ENCODE peak calls at places on chromosomes 16 and 17, in five cellular contexts. H is foreskin fibroblast; U is NCI-H460; O is CD8-positive, alpha-beta memory T cell; F is activated CD4-positive, alpha-beta T cell treated with anti-CD3 and anti-CD28 coated beads, Interleukin-2, amount 50 U/mL, for 1 hour. A is an unnamed sample.

GRCh38 chr17:67563692-67564228 is 154.0 kb upstream of the NOL11 start:
- DNase-seq in H (no peak), O (no peak), U (no peak), F (no peak), A (no peak)

GRCh38 chr17:46140645-46141197 is 52.5 kb downstream of the KANSL1 start:
- DNase-seq in U (no peak), H (no peak), O (no peak), F (no peak), A (no peak)

GRCh38 chr17:61158372-61158771 is 241.3 kb upstream of the TBX2 start:
- DNase-seq in H (no peak), F (no peak), U (peak; percentile 50), O (no peak), A (no peak)

GRCh38 chr16:88719267-88719932 is 13.1 kb downstream of the CTU2 start:
- DNase-seq in O (no peak), F (no peak), U (no peak), H (no peak), A (no peak)

GRCh38 chr16:23026777-23027362 is 122.4 kb downstream of the USP31 start:
- DNase-seq in O (no peak), U (peak; percentile 18), H (peak; percentile 67), F (no peak), A (no peak)

GRCh38 chr16:50598256-50598894 is 50.2 kb downstream of the NKD1 start:
- DNase-seq in H (no peak), F (no peak), U (no peak), O (no peak), A (no peak)

GRCh38 chr16:55367796-55368195 is 43.8 kb downstream of the IRX6 start:
- DNase-seq in F (no peak), O (no peak), U (no peak), H (peak; percentile 31), A (no peak)

GRCh38 chr17:80877095-80877828 is 114.4 kb upstream of the CHMP6 start:
- DNase-seq in O (no peak), U (no peak), H (no peak), F (no peak), A (peak; percentile 28)

GRCh38 chr16:49484454-49484853 is 110.8 kb downstream of the C16orf78 start:
- DNase-seq in U (no peak), F (no peak), H (peak; percentile 9), O (no peak), A (no peak)

GRCh38 chr16:74480150-74481029 is 59.1 kb upstream of the CLEC18B start:
- DNase-seq in H (peak; percentile 75), O (no peak), U (peak; percentile 74), F (no peak), A (no peak)

GRCh38 chr17:39166437-39167335 is 725 bp upstream of the ARL5C start:
- DNase-seq in H (no peak), U (no peak), F (no peak), O (no peak), A (no peak)

GRCh38 chr17:30970757-30971567 is at the start of gene RNF135:
- DNase-seq in U (peak; percentile 89), F (peak; percentile 54), O (peak; percentile 27), H (peak; percentile 95), A (peak; percentile 58)

GRCh38 chr17:63419949-63420867 is 25.9 kb downstream of the CYB561 start:
- DNase-seq in U (no peak), H (no peak), O (no peak), F (peak; percentile 37), A (peak; percentile 55)

GRCh38 chr17:67629963-67630320 is 87.8 kb upstream of the NOL11 start:
- DNase-seq in F (no peak), H (peak; percentile 85), O (no peak), U (peak; percentile 20), A (no peak)

GRCh38 chr16:30570621-30571443 is 682 bp downstream of the ZNF688 start:
- DNase-seq in H (peak; percentile 52), O (no peak), U (no peak), F (no peak), A (no peak)

GRCh38 chr16:27246439-27246838 is 22.1 kb downstream of the NSMCE1 start:
- DNase-seq in U (no peak), H (no peak), O (no peak), F (no peak), A (no peak)

GRCh38 chr17:76909971-76910760 is 42.0 kb downstream of the MGAT5B start:
- DNase-seq in F (peak; percentile 35), H (peak; percentile 63), O (no peak), U (peak; percentile 26), A (no peak)

GRCh38 chr16:9154576-9155410 is 63.3 kb downstream of the HAPSTR1 start:
- DNase-seq in H (no peak), U (no peak), O (no peak), F (no peak), A (no peak)

GRCh38 chr17:36463916-36464764 is 22.3 kb upstream of the ZNHIT3 start:
- DNase-seq in O (no peak), U (peak; percentile 85), F (peak; percentile 23), H (peak; percentile 94), A (peak; percentile 55)

GRCh38 chr17:17976931-17977570 is 4.4 kb downstream of the DRC3 start:
- DNase-seq in H (no peak), F (no peak), U (no peak), O (no peak), A (no peak)

GRCh38 chr16:79618712-79619050 is 18.1 kb upstream of the MAF start:
- DNase-seq in U (no peak), F (no peak), H (no peak), O (no peak), A (no peak)

GRCh38 chr17:17439971-17440843 is 36.6 kb upstream of the MED9 start:
- DNase-seq in H (peak; percentile 50), O (peak; percentile 63), U (peak; percentile 58), F (peak; percentile 77), A (peak; percentile 70)